ENCODE peak calls at places on chromosome X, in eight cellular contexts. O, J, C, B, X, K, D and M are unnamed samples.

GRCh38 chrX:45479196-45479834 is 278.6 kb upstream of the DIPK2B start:
- DNase-seq in O (peak; percentile 61), J (no peak), C (peak; percentile 82), B (no peak), X (peak; percentile 84), K (peak; percentile 88), D (no peak), M (no peak)

GRCh38 chrX:150525061-150525919 is 43.1 kb upstream of the MTM1 start:
- DNase-seq in O (no peak), J (peak; percentile 76), C (no peak), B (no peak), X (no peak), K (no peak), D (no peak), M (no peak)

GRCh38 chrX:41067721-41068120 is 17.5 kb upstream of the USP9X start:
- DNase-seq in O (no peak), J (no peak), C (no peak), B (no peak), X (no peak), K (no peak), D (no peak), M (no peak)

GRCh38 chrX:9635368-9635767 is 130.3 kb downstream of the GPR143 start:
- DNase-seq in O (no peak), J (no peak), C (no peak), B (no peak), X (no peak), K (no peak), D (no peak), M (no peak)

GRCh38 chrX:120517936-120518335 is 42.8 kb downstream of the CUL4B start:
- DNase-seq in O (no peak), J (no peak), C (peak; percentile 68), B (no peak), X (no peak), K (peak; percentile 77), D (no peak), M (no peak)

GRCh38 chrX:134548257-134548732 is 88.3 kb downstream of the HPRT1 start:
- DNase-seq in O (no peak), J (no peak), C (no peak), B (peak; percentile 24), X (no peak), K (peak; percentile 21), D (no peak), M (no peak)

GRCh38 chrX:2935364-2935748 is 6.2 kb upstream of the ARSD start:
- DNase-seq in O (no peak), J (no peak), C (no peak), B (no peak), X (no peak), K (no peak), D (no peak), M (no peak)

GRCh38 chrX:149124526-149125108 is 380.5 kb downstream of the IDS start:
- DNase-seq in O (no peak), J (no peak), C (no peak), B (no peak), X (no peak), K (no peak), D (no peak), M (no peak)

GRCh38 chrX:38654302-38654701 is 93.0 kb downstream of the TSPAN7 start:
- DNase-seq in O (no peak), J (no peak), C (peak; percentile 11), B (no peak), X (peak; percentile 21), K (peak; percentile 58), D (no peak), M (no peak)
- TF ChIP-seq CTCF in O (peak; percentile 40), J (peak; percentile 53), C (peak; percentile 47), B (peak; percentile 31), X (peak; percentile 33), K (peak; percentile 64), D (no peak), M (no peak)

GRCh38 chrX:154980330-154981115 is 42.0 kb downstream of the F8 start:
- DNase-seq in O (peak; percentile 21), J (peak; percentile 24), C (peak; percentile 22), B (peak; percentile 87), X (peak; percentile 70), K (peak; percentile 80), D (peak; percentile 55), M (peak; percentile 49)

GRCh38 chrX:154986826-154987575 is 35.5 kb downstream of the F8 start:
- DNase-seq in O (no peak), J (no peak), C (no peak), B (no peak), X (peak; percentile 33), K (peak; percentile 19), D (no peak), M (no peak)

GRCh38 chrX:154979671-154980070 is 42.9 kb downstream of the F8 start:
- DNase-seq in O (no peak), J (no peak), C (no peak), B (no peak), X (no peak), K (no peak), D (no peak), M (no peak)

GRCh38 chrX:154981116-154981411 is 41.5 kb downstream of the F8 start:
- DNase-seq in O (no peak), J (no peak), C (no peak), B (no peak), X (no peak), K (no peak), D (no peak), M (no peak)
- TF ChIP-seq CTCF in O (no peak), J (no peak), C (no peak), B (no peak), X (peak; percentile 29), K (no peak), D (no peak), M (no peak)

GRCh38 chrX:106752101-106752678 is 25.7 kb downstream of the RNF128 start:
- DNase-seq in O (no peak), J (no peak), C (no peak), B (peak; percentile 1), X (peak; percentile 4), K (peak; percentile 23), D (no peak), M (no peak)
- TF ChIP-seq CTCF in O (peak; percentile 8), J (no peak), C (peak; percentile 38), B (no peak), X (peak; percentile 32), K (peak; percentile 42), D (no peak), M (no peak)

GRCh38 chrX:21056636-21057035 is 317.6 kb upstream of the CNKSR2 start:
- DNase-seq in O (no peak), J (no peak), C (no peak), B (no peak), X (peak; percentile 38), K (peak; percentile 57), D (no peak), M (no peak)
- TF ChIP-seq CTCF in O (no peak), J (no peak), C (no peak), B (no peak), X (no peak), K (no peak), D (no peak), M (no peak)

GRCh38 chrX:119417842-119418241 is 18.7 kb downstream of the SLC25A43 start:
- DNase-seq in O (no peak), J (no peak), C (no peak), B (no peak), X (peak; percentile 24), K (no peak), D (no peak), M (no peak)
- TF ChIP-seq CTCF in O (no peak), J (peak; percentile 24), C (peak; percentile 34), B (no peak), X (peak; percentile 31), K (peak; percentile 47), D (no peak), M (no peak)

GRCh38 chrX:103483720-103484119 is 35.6 kb downstream of the RAB40A start:
- DNase-seq in O (no peak), J (no peak), C (no peak), B (no peak), X (no peak), K (no peak), D (no peak), M (no peak)

GRCh38 chrX:103488794-103489193 is 30.5 kb downstream of the RAB40A start:
- DNase-seq in O (no peak), J (no peak), C (no peak), B (no peak), X (no peak), K (no peak), D (no peak), M (no peak)

DNA sequence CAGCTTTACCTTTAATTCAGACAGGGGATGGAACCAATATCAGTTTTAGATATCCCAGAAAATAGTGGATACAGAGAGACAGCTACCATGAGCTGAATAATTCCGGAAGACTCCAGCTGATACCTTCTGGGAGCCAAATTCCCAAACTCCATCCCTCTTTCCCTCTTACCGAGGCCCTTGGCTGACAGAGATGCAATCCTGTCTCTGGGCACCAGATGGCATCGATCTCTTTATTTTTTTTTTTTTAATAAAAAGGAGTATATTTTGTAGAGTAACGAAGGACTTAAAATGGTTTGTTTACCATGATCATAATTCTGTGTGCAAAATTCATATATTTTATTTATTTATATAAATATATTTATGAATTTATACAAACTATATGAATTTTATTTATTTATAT is 31.0 kb downstream of the RAB40A start:
- DNase-seq in O (no peak), J (no peak), C (no peak), B (no peak), X (peak; percentile 15), K (peak; percentile 45), D (no peak), M (no peak)
- TF ChIP-seq CTCF in O (peak; percentile 27), J (peak; percentile 33), C (peak; percentile 54), B (peak; percentile 16), X (peak; percentile 34), K (peak; percentile 49), D (no peak), M (no peak)

DNA sequence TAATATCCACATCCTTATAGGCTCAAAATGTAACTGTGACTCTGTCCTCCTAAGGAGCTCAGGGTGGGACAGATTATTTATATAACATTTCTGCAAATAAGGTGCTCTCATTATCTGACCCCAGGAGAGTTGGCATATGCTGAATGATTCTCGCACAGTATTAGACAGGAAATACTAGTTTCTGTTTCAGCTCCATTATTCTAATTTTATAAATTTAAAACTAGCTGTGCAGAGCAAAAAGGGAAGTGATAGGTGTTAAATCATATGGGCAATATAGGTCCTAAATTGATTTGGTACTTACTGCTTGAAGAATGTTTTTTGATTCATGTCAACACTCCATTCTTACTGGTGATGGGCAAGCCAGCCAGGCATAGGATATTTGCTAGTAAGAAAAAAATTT is 141.5 kb downstream of the GLRA2 start:
- DNase-seq in O (no peak), J (no peak), C (no peak), B (no peak), X (no peak), K (no peak), D (no peak), M (no peak)
- TF ChIP-seq CTCF in O (no peak), J (no peak), C (no peak), B (no peak), X (no peak), K (no peak), D (no peak), M (no peak)

GRCh38 chrX:32408389-32408788 is 803.0 kb downstream of the DMD start:
- DNase-seq in O (no peak), J (no peak), C (no peak), B (peak; percentile 13), X (peak; percentile 4), K (peak; percentile 1), D (no peak), M (no peak)
- TF ChIP-seq CTCF in O (no peak), J (peak; percentile 41), C (no peak), B (no peak), X (no peak), K (peak; percentile 27), D (no peak), M (no peak)